ENCODE peak calls at places on chromosomes 12 and 14, in six cellular contexts. F, B, A, U, X and V are unnamed samples. For H3K9me3, the result is how much of the 10 kb centered on the place peaks cover.

GRCh38 chr14:70809238-70810214 is at the start of gene MAP3K9:
- DNase-seq in F (peak), B (peak), A (peak), U (peak), X (peak), V (peak)

GRCh38 chr14:80919622-80920021 is 21.9 kb downstream of the CEP128 start:
- DNase-seq in F (no peak), B (no peak), A (no peak), U (no peak), X (no peak), V (no peak)

GRCh38 chr12:113831486-113831885 is 134.6 kb downstream of the RBM19 start:
- DNase-seq in F (no peak), B (no peak), A (no peak), U (no peak), X (no peak), V (no peak)

GRCh38 chr14:102285106-102285505 is 19.9 kb downstream of the MOK start:
- DNase-seq in F (no peak), B (no peak), A (no peak), U (no peak), X (no peak), V (no peak)

GRCh38 chr14:43418314-43418713 is 1088.8 kb downstream of the FSCB start:
- DNase-seq in F (no peak), B (no peak), A (no peak), U (no peak), X (no peak), V (no peak)

GRCh38 chr14:94483729-94484275 is 7.8 kb upstream of the SERPINA9 start:
- DNase-seq in F (peak), B (no peak), A (no peak), U (no peak), X (no peak), V (no peak)

GRCh38 chr14:85464135-85464534 is 65.8 kb upstream of the FLRT2 start:
- DNase-seq in F (no peak), B (no peak), A (no peak), U (no peak), X (no peak), V (no peak)

GRCh38 chr14:53943751-53944083 is 12.9 kb downstream of the BMP4 start:
- DNase-seq in F (no peak), B (no peak), A (no peak), U (no peak), X (no peak), V (no peak)

GRCh38 chr14:35944847-35945246 is 118.7 kb downstream of the BRMS1L start:
- DNase-seq in F (no peak), B (no peak), A (no peak), U (no peak), X (no peak), V (no peak)

GRCh38 chr12:47527816-47528215 is 178.0 kb downstream of the RPAP3 start:
- DNase-seq in F (peak), B (no peak), A (no peak), U (no peak), X (no peak), V (no peak)

GRCh38 chr14:63100597-63100996 is 55.3 kb upstream of the KCNH5 start:
- DNase-seq in F (no peak), B (no peak), A (no peak), U (no peak), X (no peak), V (no peak)

GRCh38 chr12:9380650-9381049 is 172.5 kb upstream of the PZP start:
- DNase-seq in F (no peak), B (no peak), A (no peak), U (no peak), X (no peak), V (no peak)

GRCh38 chr12:105317453-105317852 is 13.0 kb upstream of the C12orf75 start:
- DNase-seq in F (peak), B (no peak), A (no peak), U (no peak), X (no peak), V (no peak)

GRCh38 chr12:72346331-72346944 is 74.3 kb downstream of the TRHDE start:
- DNase-seq in F (peak), B (no peak), A (no peak), U (no peak), X (peak), V (no peak)

GRCh38 chr14:54572316-54572715 is 5.4 kb downstream of the SAMD4A start:
- DNase-seq in F (peak), B (no peak), A (no peak), U (no peak), X (no peak), V (no peak)

GRCh38 chr12:60522684-60523083 is 926.9 kb downstream of the SLC16A7 start:
- DNase-seq in F (no peak), B (no peak), A (no peak), U (no peak), X (no peak), V (no peak)

GRCh38 chr12:89040146-89040964 is 311.9 kb downstream of the DUSP6 start:
- DNase-seq in F (peak), B (peak), A (no peak), U (peak), X (peak), V (no peak)

GRCh38 chr14:97878206-97878605 is 1081.0 kb downstream of the VRK1 start:
- DNase-seq in F (no peak), B (no peak), A (peak), U (no peak), X (no peak), V (no peak)

GRCh38 chr14:96072746-96073145 is 33.6 kb downstream of the C14orf132 start:
- DNase-seq in F (no peak), B (no peak), A (no peak), U (no peak), X (no peak), V (no peak)

GRCh38 chr12:8420506-8420905 is 35.3 kb upstream of the CLEC6A start:
- DNase-seq in F (no peak), B (no peak), A (no peak), U (no peak), X (no peak), V (no peak)

GRCh38 chr12:115710104-115710564 is 567.4 kb downstream of the MED13L start:
- DNase-seq in F (peak), B (no peak), A (peak), U (no peak), X (no peak), V (no peak)

GRCh38 chr12:96617178-96617577 is 127.8 kb downstream of the CFAP54 start:
- DNase-seq in F (no peak), B (no peak), A (no peak), U (no peak), X (no peak), V (no peak)

GRCh38 chr14:33847066-33847465 is 103.8 kb downstream of the EGLN3 start:
- DNase-seq in F (peak), B (no peak), A (no peak), U (no peak), X (no peak), V (no peak)

GRCh38 chr14:90489306-90489705 is 92.5 kb downstream of the CALM1 start:
- DNase-seq in F (no peak), B (no peak), A (no peak), U (no peak), X (no peak), V (no peak)

GRCh38 chr12:93622485-93622884 is 50.0 kb downstream of the SOCS2 start:
- DNase-seq in F (peak), B (no peak), A (no peak), U (no peak), X (no peak), V (no peak)

GRCh38 chr12:97778111-97778510 is 315.5 kb downstream of the RMST start:
- DNase-seq in F (no peak), B (no peak), A (no peak), U (no peak), X (no peak), V (no peak)

GRCh38 chr14:27945512-27945911 is 821.1 kb upstream of the FOXG1 start:
- DNase-seq in F (no peak), B (no peak), A (no peak), U (no peak), X (no peak), V (no peak)

DNA sequence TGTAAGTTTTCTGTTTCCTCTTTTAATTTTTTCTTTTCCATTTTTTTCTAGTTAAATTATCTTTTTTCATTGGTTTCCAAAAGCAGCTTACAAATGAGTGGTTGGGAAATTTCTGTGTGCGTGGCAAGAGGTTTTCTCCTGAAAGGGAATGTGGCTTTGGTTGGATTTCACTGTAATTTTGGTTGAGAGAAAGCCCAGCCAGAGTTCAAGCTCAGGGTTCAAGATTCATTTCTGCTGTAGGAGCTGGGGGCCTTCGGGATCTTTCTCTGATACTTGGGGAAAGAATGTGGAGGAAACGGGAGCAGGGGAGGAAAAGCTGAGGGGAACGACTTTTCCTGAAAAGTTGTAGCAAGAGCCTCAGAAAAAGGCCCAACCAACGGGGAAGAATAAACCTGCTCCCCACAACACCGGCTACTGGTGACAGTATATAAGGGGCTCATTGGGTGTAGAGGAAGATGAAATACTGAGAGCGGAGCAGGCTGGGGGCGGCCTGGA is 1.8 kb downstream of the HOXC10 start:
- DNase-seq in F (no peak), B (no peak), A (no peak), U (no peak), X (no peak), V (no peak)
- H3K9me3 ChIP-seq in F (under half), B (under half), A (under half), U (under half), X (under half), V (under half)

GRCh38 chr12:34294671-34295365 is 272.5 kb downstream of the ALG10 start:
- DNase-seq in F (no peak), B (peak), A (peak), U (peak), X (no peak), V (peak)

GRCh38 chr12:34297126-34297789 is 275.0 kb downstream of the ALG10 start:
- DNase-seq in F (no peak), B (peak), A (no peak), U (peak), X (no peak), V (no peak)

GRCh38 chr12:34297790-34298164 is 275.5 kb downstream of the ALG10 start:
- DNase-seq in F (no peak), B (no peak), A (no peak), U (peak), X (no peak), V (peak)

GRCh38 chr12:34295366-34296142 is 273.3 kb downstream of the ALG10 start:
- DNase-seq in F (no peak), B (peak), A (peak), U (peak), X (no peak), V (no peak)

GRCh38 chr12:34296143-34297041 is 274.1 kb downstream of the ALG10 start:
- DNase-seq in F (no peak), B (peak), A (peak), U (peak), X (no peak), V (peak)
- H3K9me3 ChIP-seq in F (under half), B (under half), A (under half), U (under half), X (under half), V (under half)

GRCh38 chr12:38141239-38141638 is 175.3 kb upstream of the ALG10B start:
- DNase-seq in F (no peak), B (no peak), A (no peak), U (no peak), X (no peak), V (no peak)
- H3K9me3 ChIP-seq in F (under half), B (under half), A (under half), U (under half), X (under half), V (under half)

GRCh38 chr14:105860615-105861580 is 334.5 kb downstream of the TMEM121 start:
- DNase-seq in F (no peak), B (peak), A (peak), U (peak), X (peak), V (peak)
- H3K9me3 ChIP-seq in F (under half), B (under half), A (under half), U (under half), X (under half), V (under half)

DNA sequence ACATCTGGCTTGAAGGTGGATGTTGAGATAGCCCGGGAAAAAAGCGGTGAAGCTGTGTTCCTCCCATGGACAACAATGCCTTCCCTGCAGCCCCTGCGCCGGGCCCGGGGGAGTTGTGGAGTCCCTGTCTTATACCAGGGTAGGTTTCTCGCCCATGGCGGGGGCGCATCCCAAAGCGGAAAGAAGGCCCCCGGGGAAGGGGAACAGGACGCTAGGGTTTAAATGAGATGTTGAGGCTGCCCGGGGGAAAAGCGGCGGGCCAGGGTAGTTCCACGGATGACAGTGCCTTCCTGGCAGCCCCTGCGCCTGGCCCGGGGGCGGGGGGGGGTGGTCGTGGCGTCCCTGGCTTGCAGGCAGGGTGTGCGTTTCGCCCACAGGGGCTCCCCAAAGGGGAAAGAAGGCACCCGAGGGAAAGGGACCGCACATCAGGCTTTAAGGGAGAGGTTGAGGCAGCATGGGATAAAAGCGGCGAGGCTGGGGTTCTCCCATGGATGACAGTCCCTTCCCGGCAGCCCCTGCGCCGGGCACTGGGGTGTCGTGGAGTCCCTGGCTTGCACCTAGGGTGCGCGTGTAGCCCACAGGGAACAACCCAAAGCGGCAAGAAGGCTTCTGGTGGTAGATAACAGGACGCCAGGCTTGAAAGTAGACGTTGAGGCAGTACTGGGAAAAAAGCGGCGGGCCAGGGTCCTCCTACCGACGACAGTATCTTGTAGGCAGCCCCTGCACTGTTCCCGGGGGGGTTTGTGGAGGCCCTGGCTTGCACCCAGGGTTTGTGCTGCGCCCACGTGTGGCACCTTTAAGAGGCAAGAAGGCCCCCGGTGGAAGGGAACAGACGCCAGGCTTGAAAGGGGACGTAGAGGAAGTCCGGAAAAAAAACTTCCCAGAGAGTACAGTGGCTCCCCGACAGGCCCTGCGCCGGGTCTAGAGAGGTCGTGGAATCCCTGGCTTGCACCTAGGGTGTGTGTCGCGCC is 160.8 kb upstream of the ALG10B start:
- DNase-seq in F (no peak), B (no peak), A (no peak), U (no peak), X (no peak), V (peak)
- H3K9me3 ChIP-seq in F (under half), B (under half), A (under half), U (under half), X (under half), V (under half)

GRCh38 chr12:24797901-24798300 is 151.0 kb downstream of the BCAT1 start:
- DNase-seq in F (no peak), B (no peak), A (no peak), U (no peak), X (no peak), V (no peak)

GRCh38 chr12:24798335-24798734 is 150.6 kb downstream of the BCAT1 start:
- DNase-seq in F (no peak), B (no peak), A (no peak), U (no peak), X (no peak), V (no peak)

GRCh38 chr12:24808651-24809050 is 140.2 kb downstream of the BCAT1 start:
- DNase-seq in F (no peak), B (no peak), A (no peak), U (no peak), X (no peak), V (no peak)

GRCh38 chr12:24803406-24804245 is 145.3 kb downstream of the BCAT1 start:
- DNase-seq in F (no peak), B (no peak), A (no peak), U (no peak), X (no peak), V (no peak)
- H3K9me3 ChIP-seq in F (under half), B (under half), A (under half), U (under half), X (under half), V (under half)

GRCh38 chr12:34604227-34604626 is 581.9 kb downstream of the ALG10 start:
- DNase-seq in F (no peak), B (peak), A (no peak), U (no peak), X (no peak), V (no peak)

GRCh38 chr12:34603382-34604035 is 581.2 kb downstream of the ALG10 start:
- DNase-seq in F (no peak), B (no peak), A (no peak), U (no peak), X (no peak), V (no peak)

GRCh38 chr12:34605955-34606748 is 583.9 kb downstream of the ALG10 start:
- DNase-seq in F (no peak), B (no peak), A (no peak), U (peak), X (no peak), V (peak)

GRCh38 chr12:34605510-34605887 is 583.2 kb downstream of the ALG10 start:
- DNase-seq in F (no peak), B (no peak), A (no peak), U (peak), X (no peak), V (no peak)

GRCh38 chr12:34604631-34605509 is 582.6 kb downstream of the ALG10 start:
- DNase-seq in F (no peak), B (peak), A (no peak), U (peak), X (no peak), V (peak)
- H3K9me3 ChIP-seq in F (under half), B (under half), A (half or more), U (under half), X (under half), V (under half)

GRCh38 chr12:131432532-131433260 is 278.2 kb upstream of the SFSWAP start:
- DNase-seq in F (no peak), B (no peak), A (no peak), U (no peak), X (no peak), V (no peak)
- H3K9me3 ChIP-seq in F (under half), B (under half), A (under half), U (under half), X (under half), V (under half)

DNA sequence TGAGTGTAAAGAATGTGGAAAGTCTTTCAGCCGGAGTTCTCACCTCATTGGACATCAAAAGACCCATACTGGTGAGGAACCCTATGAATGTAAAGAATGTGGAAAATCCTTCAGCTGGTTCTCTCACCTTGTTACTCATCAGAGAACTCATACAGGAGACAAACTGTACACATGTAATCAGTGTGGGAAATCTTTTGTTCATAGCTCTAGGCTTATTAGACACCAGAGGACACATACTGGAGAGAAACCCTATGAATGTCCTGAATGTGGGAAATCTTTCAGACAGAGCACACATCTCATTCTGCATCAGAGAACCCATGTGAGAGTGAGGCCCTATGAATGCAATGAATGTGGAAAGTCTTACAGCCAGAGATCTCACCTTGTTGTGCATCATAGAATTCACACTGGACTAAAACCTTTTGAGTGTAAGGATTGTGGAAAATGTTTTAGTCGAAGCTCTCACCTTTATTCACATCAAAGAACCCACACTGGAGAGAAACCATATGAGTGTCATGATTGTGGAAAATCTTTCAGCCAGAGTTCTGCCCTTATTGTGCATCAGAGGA is 25.1 kb upstream of the ZNF268 start:
- DNase-seq in F (peak), B (no peak), A (no peak), U (no peak), X (no peak), V (no peak)
- H3K9me3 ChIP-seq in F (under half), B (half or more), A (half or more), U (under half), X (half or more), V (under half)

GRCh38 chr12:133190176-133190575 is 8.9 kb downstream of the ZNF268 start:
- DNase-seq in F (no peak), B (no peak), A (no peak), U (no peak), X (no peak), V (no peak)
- H3K9me3 ChIP-seq in F (under half), B (half or more), A (half or more), U (under half), X (half or more), V (under half)